ENCODE peak calls at places on chromosomes 16 and 17, in nine cellular contexts. J is GOT3, N is neural crest cell, F is GM03348, D is prostate gland, H is foreskin keratinocyte, K is LoVo, L is ACHN, G is SK-N-DZ. O is an unnamed sample.

GRCh38 chr16:48330133-48330846 is 54.9 kb downstream of the SIAH1 start:
- DNase-seq in J (no peak), N (no peak), F (peak; percentile 19), D (no peak), H (no peak), K (no peak), L (no peak), G (no peak), O (no peak)

GRCh38 chr16:73192227-73192894 is 144.4 kb upstream of the ZFHX3 start:
- DNase-seq in J (no peak), N (no peak), F (peak; percentile 75), D (no peak), H (no peak), K (no peak), L (no peak), G (no peak), O (no peak)

GRCh38 chr17:79212150-79213087 is 137.8 kb downstream of the ENGASE start:
- DNase-seq in J (no peak), N (no peak), F (no peak), D (no peak), H (no peak), K (no peak), L (no peak), G (no peak), O (no peak)

GRCh38 chr16:67390816-67391423 is 2.4 kb downstream of the TPPP3 start:
- DNase-seq in J (no peak), N (no peak), F (no peak), D (no peak), H (no peak), K (no peak), L (no peak), G (no peak), O (no peak)

GRCh38 chr17:53765609-53766008 is 57.1 kb upstream of the KIF2B start:
- DNase-seq in J (no peak), N (no peak), F (no peak), D (no peak), H (peak; percentile 59), K (no peak), L (no peak), G (no peak), O (no peak)

GRCh38 chr17:79874329-79874981 is 35.2 kb upstream of the CBX4 start:
- DNase-seq in J (no peak), N (peak; percentile 25), F (peak; percentile 45), D (no peak), H (peak; percentile 30), K (peak; percentile 47), L (peak; percentile 55), G (peak; percentile 56), O (no peak)

GRCh38 chr17:65662166-65662565 is 100.7 kb upstream of the AXIN2 start:
- DNase-seq in J (no peak), N (no peak), F (peak; percentile 86), D (no peak), H (no peak), K (no peak), L (no peak), G (no peak), O (no peak)

GRCh38 chr17:81566461-81567126 is 14.4 kb upstream of the FAAP100 start:
- DNase-seq in J (peak; percentile 61), N (no peak), F (peak; percentile 91), D (peak; percentile 81), H (peak; percentile 85), K (peak; percentile 36), L (peak; percentile 95), G (no peak), O (peak; percentile 79)

GRCh38 chr16:4515611-4516233 is 22.9 kb downstream of the CDIP1 start:
- DNase-seq in J (no peak), N (no peak), F (no peak), D (no peak), H (no peak), K (no peak), L (no peak), G (no peak), O (no peak)

GRCh38 chr16:85328665-85329058 is 216.4 kb upstream of the CIBAR2 start:
- DNase-seq in J (no peak), N (peak; percentile 65), F (no peak), D (no peak), H (no peak), K (no peak), L (no peak), G (peak; percentile 74), O (no peak)

GRCh38 chr16:51994597-51994996 is 552.3 kb downstream of the TOX3 start:
- DNase-seq in J (no peak), N (no peak), F (no peak), D (peak; percentile 71), H (peak; percentile 99), K (peak; percentile 87), L (peak; percentile 87), G (no peak), O (no peak)

GRCh38 chr16:70721202-70721963 is 35.5 kb upstream of the MTSS2 start:
- DNase-seq in J (no peak), N (no peak), F (no peak), D (no peak), H (no peak), K (no peak), L (no peak), G (no peak), O (no peak)

GRCh38 chr17:81002409-81003361 is 11.0 kb downstream of the CHMP6 start:
- DNase-seq in J (no peak), N (no peak), F (peak; percentile 68), D (no peak), H (peak; percentile 61), K (peak; percentile 68), L (no peak), G (no peak), O (no peak)

GRCh38 chr17:63986842-63987615 is 11.1 kb upstream of the PRR29 start:
- DNase-seq in J (no peak), N (no peak), F (no peak), D (no peak), H (no peak), K (no peak), L (no peak), G (no peak), O (no peak)

GRCh38 chr17:64506201-64506575 is at the start of gene DDX5:
- DNase-seq in J (peak; percentile 99), N (peak; percentile 94), F (peak; percentile 95), D (peak; percentile 97), H (no peak), K (no peak), L (peak; percentile 98), G (peak; percentile 97), O (peak; percentile 92)

GRCh38 chr16:53664724-53665345 is 38.8 kb downstream of the RPGRIP1L start:
- DNase-seq in J (no peak), N (no peak), F (peak; percentile 62), D (no peak), H (no peak), K (no peak), L (no peak), G (no peak), O (peak; percentile 50)

GRCh38 chr16:30335598-30336474 is 19.3 kb downstream of the CD2BP2 start:
- DNase-seq in J (no peak), N (no peak), F (peak; percentile 13), D (no peak), H (peak; percentile 26), K (peak; percentile 46), L (peak; percentile 64), G (peak; percentile 36), O (no peak)

GRCh38 chr16:2706611-2707311 is 13.3 kb downstream of the PRSS27 start:
- DNase-seq in J (no peak), N (no peak), F (no peak), D (no peak), H (no peak), K (no peak), L (no peak), G (no peak), O (no peak)

GRCh38 chr16:52597772-52598483 is 51.0 kb upstream of the TOX3 start:
- DNase-seq in J (no peak), N (no peak), F (no peak), D (peak; percentile 31), H (no peak), K (no peak), L (no peak), G (peak; percentile 29), O (no peak)

GRCh38 chr16:69833357-69833781 is 71.2 kb downstream of the WWP2 start:
- DNase-seq in J (no peak), N (no peak), F (no peak), D (no peak), H (no peak), K (no peak), L (no peak), G (peak; percentile 85), O (no peak)

GRCh38 chr16:3009568-3010390 is 2.9 kb upstream of the CLDN9 start:
- DNase-seq in J (no peak), N (no peak), F (no peak), D (peak; percentile 81), H (peak; percentile 70), K (no peak), L (no peak), G (no peak), O (no peak)

GRCh38 chr17:77842148-77842905 is 116.2 kb upstream of the TNRC6C start:
- DNase-seq in J (no peak), N (no peak), F (peak; percentile 71), D (no peak), H (peak; percentile 26), K (no peak), L (peak; percentile 36), G (no peak), O (no peak)

GRCh38 chr16:46763147-46763546 is 15.0 kb upstream of the MYLK3 start:
- DNase-seq in J (no peak), N (no peak), F (no peak), D (no peak), H (peak; percentile 57), K (no peak), L (no peak), G (no peak), O (no peak)

O was measured in AG04450.